ENCODE peak calls at places on chromosome X, in four cellular contexts. One of them, this sample, is unnamed.

GRCh38 chrX:42027367-42028025 is 104.1 kb upstream of the CASK start:
- ATAC-seq in stimulated activated naive B cell treated with anti-CD40 and anti-IgM and Interleukin-4, amounts not matched to agents 10 μg/mL and 1 μg/mL and 100 μg/mL, for 72 hours: no peak
- ATAC-seq in heart left ventricle: no peak
- ATAC-seq in Right ventricle myocardium inferior: no peak
- ATAC-seq in this sample: no peak

GRCh38 chrX:20143539-20143938 is 1.9 kb upstream of the EIF1AX start:
- ATAC-seq in stimulated activated naive B cell treated with anti-CD40 and anti-IgM and Interleukin-4, amounts not matched to agents 10 μg/mL and 1 μg/mL and 100 μg/mL, for 72 hours: no peak
- ATAC-seq in heart left ventricle: no peak
- ATAC-seq in Right ventricle myocardium inferior: no peak
- ATAC-seq in this sample: no peak

GRCh38 chrX:135213200-135213844 is 38.5 kb upstream of the ETDA start:
- ATAC-seq in stimulated activated naive B cell treated with anti-CD40 and anti-IgM and Interleukin-4, amounts not matched to agents 10 μg/mL and 1 μg/mL and 100 μg/mL, for 72 hours: no peak
- ATAC-seq in heart left ventricle: no peak
- ATAC-seq in Right ventricle myocardium inferior: no peak
- ATAC-seq in this sample: no peak

GRCh38 chrX:45621356-45622041 is 420.8 kb upstream of the DIPK2B start:
- ATAC-seq in stimulated activated naive B cell treated with anti-CD40 and anti-IgM and Interleukin-4, amounts not matched to agents 10 μg/mL and 1 μg/mL and 100 μg/mL, for 72 hours: peak
- ATAC-seq in heart left ventricle: no peak
- ATAC-seq in Right ventricle myocardium inferior: no peak
- ATAC-seq in this sample: no peak

GRCh38 chrX:39760930-39761329 is 336.8 kb downstream of the BCOR start:
- ATAC-seq in stimulated activated naive B cell treated with anti-CD40 and anti-IgM and Interleukin-4, amounts not matched to agents 10 μg/mL and 1 μg/mL and 100 μg/mL, for 72 hours: no peak
- ATAC-seq in Right ventricle myocardium inferior: no peak
- ATAC-seq in heart left ventricle: no peak
- ATAC-seq in this sample: no peak

GRCh38 chrX:136598631-136599030 is 49.3 kb upstream of the CD40LG start:
- ATAC-seq in Right ventricle myocardium inferior: no peak
- ATAC-seq in heart left ventricle: no peak
- ATAC-seq in stimulated activated naive B cell treated with anti-CD40 and anti-IgM and Interleukin-4, amounts not matched to agents 10 μg/mL and 1 μg/mL and 100 μg/mL, for 72 hours: peak
- ATAC-seq in this sample: no peak

GRCh38 chrX:397575-397974 is 10.9 kb upstream of the PPP2R3B start:
- ATAC-seq in heart left ventricle: peak
- ATAC-seq in stimulated activated naive B cell treated with anti-CD40 and anti-IgM and Interleukin-4, amounts not matched to agents 10 μg/mL and 1 μg/mL and 100 μg/mL, for 72 hours: no peak
- ATAC-seq in Right ventricle myocardium inferior: peak
- ATAC-seq in this sample: peak

GRCh38 chrX:84186603-84187358 is 1.2 kb downstream of the RPS6KA6 start:
- ATAC-seq in heart left ventricle: no peak
- ATAC-seq in stimulated activated naive B cell treated with anti-CD40 and anti-IgM and Interleukin-4, amounts not matched to agents 10 μg/mL and 1 μg/mL and 100 μg/mL, for 72 hours: peak
- ATAC-seq in Right ventricle myocardium inferior: no peak
- ATAC-seq in this sample: no peak

GRCh38 chrX:30798810-30799209 is 90.2 kb downstream of the TAB3 start:
- ATAC-seq in heart left ventricle: no peak
- ATAC-seq in stimulated activated naive B cell treated with anti-CD40 and anti-IgM and Interleukin-4, amounts not matched to agents 10 μg/mL and 1 μg/mL and 100 μg/mL, for 72 hours: no peak
- ATAC-seq in Right ventricle myocardium inferior: no peak
- ATAC-seq in this sample: no peak

GRCh38 chrX:74449937-74450330 is 28.6 kb downstream of the SLC16A2 start:
- ATAC-seq in Right ventricle myocardium inferior: no peak
- ATAC-seq in stimulated activated naive B cell treated with anti-CD40 and anti-IgM and Interleukin-4, amounts not matched to agents 10 μg/mL and 1 μg/mL and 100 μg/mL, for 72 hours: no peak
- ATAC-seq in heart left ventricle: no peak
- ATAC-seq in this sample: no peak

GRCh38 chrX:44908838-44909237 is 35.9 kb downstream of the KDM6A start:
- ATAC-seq in heart left ventricle: no peak
- ATAC-seq in Right ventricle myocardium inferior: no peak
- ATAC-seq in stimulated activated naive B cell treated with anti-CD40 and anti-IgM and Interleukin-4, amounts not matched to agents 10 μg/mL and 1 μg/mL and 100 μg/mL, for 72 hours: peak
- ATAC-seq in this sample: no peak